ENCODE peak calls at places on chromosomes 6 and 20, in eight cellular contexts. One of them, this sample, is unnamed.

GRCh38 chr20:50670126-50670862 is 21.0 kb downstream of the RIPOR3 start:
- DNase-seq in AG04450: no peak
- DNase-seq in A549: peak; percentile 75
- DNase-seq in progenitor cell of endocrine pancreas: no peak
- DNase-seq in mesothelial cell of epicardium: no peak
- DNase-seq in heart right ventricle: no peak
- DNase-seq in Peyer's patch: no peak
- DNase-seq in cardiac muscle cell: no peak
- DNase-seq in this sample: no peak

GRCh38 chr6:63783096-63783495 is 147.5 kb downstream of the PHF3 start:
- DNase-seq in heart right ventricle: no peak
- DNase-seq in Peyer's patch: no peak
- DNase-seq in AG04450: no peak
- DNase-seq in progenitor cell of endocrine pancreas: no peak
- DNase-seq in cardiac muscle cell: no peak
- DNase-seq in mesothelial cell of epicardium: no peak
- DNase-seq in A549: no peak
- DNase-seq in this sample: no peak

GRCh38 chr6:163415176-163415619 is 680 bp downstream of the QKI start:
- DNase-seq in mesothelial cell of epicardium: peak; percentile 54
- DNase-seq in A549: no peak
- DNase-seq in heart right ventricle: no peak
- DNase-seq in AG04450: no peak
- DNase-seq in progenitor cell of endocrine pancreas: no peak
- DNase-seq in cardiac muscle cell: no peak
- DNase-seq in Peyer's patch: no peak
- DNase-seq in this sample: no peak

GRCh38 chr20:38196592-38196991 is 31.5 kb upstream of the TGM2 start:
- DNase-seq in A549: no peak
- DNase-seq in cardiac muscle cell: no peak
- DNase-seq in heart right ventricle: peak; percentile 65
- DNase-seq in AG04450: no peak
- DNase-seq in mesothelial cell of epicardium: no peak
- DNase-seq in progenitor cell of endocrine pancreas: no peak
- DNase-seq in Peyer's patch: no peak
- DNase-seq in this sample: no peak

GRCh38 chr20:47336013-47336754 is 20.3 kb downstream of the ZMYND8 start:
- DNase-seq in AG04450: no peak
- DNase-seq in mesothelial cell of epicardium: no peak
- DNase-seq in A549: no peak
- DNase-seq in heart right ventricle: peak; percentile 55
- DNase-seq in cardiac muscle cell: no peak
- DNase-seq in Peyer's patch: no peak
- DNase-seq in progenitor cell of endocrine pancreas: no peak
- DNase-seq in this sample: no peak

GRCh38 chr6:34970962-34971361 is 81.9 kb downstream of the ANKS1A start:
- DNase-seq in cardiac muscle cell: no peak
- DNase-seq in AG04450: peak; percentile 68
- DNase-seq in Peyer's patch: no peak
- DNase-seq in mesothelial cell of epicardium: no peak
- DNase-seq in progenitor cell of endocrine pancreas: no peak
- DNase-seq in heart right ventricle: no peak
- DNase-seq in A549: no peak
- DNase-seq in this sample: no peak

GRCh38 chr6:166167258-166167731 is 356 bp downstream of the TBXT start:
- DNase-seq in heart right ventricle: no peak
- DNase-seq in mesothelial cell of epicardium: no peak
- DNase-seq in AG04450: no peak
- DNase-seq in progenitor cell of endocrine pancreas: no peak
- DNase-seq in cardiac muscle cell: no peak
- DNase-seq in Peyer's patch: no peak
- DNase-seq in A549: no peak
- DNase-seq in this sample: no peak

GRCh38 chr6:110408891-110409290 is 6.5 kb downstream of the DDO start:
- DNase-seq in Peyer's patch: no peak
- DNase-seq in mesothelial cell of epicardium: no peak
- DNase-seq in A549: no peak
- DNase-seq in progenitor cell of endocrine pancreas: no peak
- DNase-seq in cardiac muscle cell: no peak
- DNase-seq in heart right ventricle: no peak
- DNase-seq in AG04450: no peak
- DNase-seq in this sample: peak; percentile 76

GRCh38 chr20:25339608-25340007 is 51.0 kb downstream of the ABHD12 start:
- DNase-seq in mesothelial cell of epicardium: no peak
- DNase-seq in Peyer's patch: no peak
- DNase-seq in cardiac muscle cell: no peak
- DNase-seq in AG04450: no peak
- DNase-seq in progenitor cell of endocrine pancreas: no peak
- DNase-seq in heart right ventricle: no peak
- DNase-seq in A549: no peak
- DNase-seq in this sample: no peak

GRCh38 chr20:6178537-6178936 is 55.7 kb upstream of the FERMT1 start:
- DNase-seq in Peyer's patch: no peak
- DNase-seq in mesothelial cell of epicardium: no peak
- DNase-seq in cardiac muscle cell: peak; percentile 67
- DNase-seq in heart right ventricle: peak; percentile 8
- DNase-seq in AG04450: peak; percentile 3
- DNase-seq in A549: no peak
- DNase-seq in progenitor cell of endocrine pancreas: no peak
- DNase-seq in this sample: no peak

GRCh38 chr20:12327205-12327604 is 409.5 kb downstream of the BTBD3 start:
- DNase-seq in progenitor cell of endocrine pancreas: no peak
- DNase-seq in AG04450: no peak
- DNase-seq in cardiac muscle cell: no peak
- DNase-seq in Peyer's patch: no peak
- DNase-seq in mesothelial cell of epicardium: no peak
- DNase-seq in A549: no peak
- DNase-seq in heart right ventricle: no peak
- DNase-seq in this sample: no peak

GRCh38 chr20:63084563-63084927 is 77.8 kb upstream of the BHLHE23 start:
- DNase-seq in progenitor cell of endocrine pancreas: no peak
- DNase-seq in A549: no peak
- DNase-seq in cardiac muscle cell: no peak
- DNase-seq in mesothelial cell of epicardium: no peak
- DNase-seq in heart right ventricle: no peak
- DNase-seq in Peyer's patch: no peak
- DNase-seq in AG04450: no peak
- DNase-seq in this sample: peak; percentile 83

DNA sequence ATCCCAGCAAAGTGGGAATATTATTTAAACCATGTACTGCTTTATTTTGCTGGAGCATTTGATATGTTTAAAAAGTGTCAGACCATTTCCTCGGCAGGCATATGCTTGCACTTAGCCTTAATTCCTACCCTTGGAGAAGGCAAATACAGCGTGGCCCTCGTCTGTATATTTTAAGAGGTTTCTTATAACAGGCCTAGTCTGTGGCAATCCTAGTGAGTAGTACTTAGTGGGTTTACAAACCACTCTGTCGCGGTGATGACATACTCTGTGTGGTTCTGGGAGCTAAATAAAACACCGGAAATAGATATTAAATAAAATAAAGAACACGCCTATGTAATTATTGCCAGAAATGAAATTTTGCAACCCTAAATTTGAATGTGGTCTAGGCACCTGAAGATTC is 95.8 kb downstream of the UST start:
- DNase-seq in Peyer's patch: no peak
- DNase-seq in AG04450: no peak
- DNase-seq in A549: no peak
- DNase-seq in heart right ventricle: no peak
- DNase-seq in progenitor cell of endocrine pancreas: no peak
- DNase-seq in cardiac muscle cell: no peak
- DNase-seq in mesothelial cell of epicardium: no peak
- DNase-seq in this sample: no peak
- TF ChIP-seq CTCF in Peyer's patch: no peak
- TF ChIP-seq CTCF in AG04450: no peak
- TF ChIP-seq CTCF in A549: no peak
- TF ChIP-seq CTCF in heart right ventricle: no peak
- TF ChIP-seq CTCF in progenitor cell of endocrine pancreas: no peak
- TF ChIP-seq CTCF in cardiac muscle cell: no peak
- TF ChIP-seq CTCF in mesothelial cell of epicardium: no peak
- TF ChIP-seq CTCF in this sample: no peak

DNA sequence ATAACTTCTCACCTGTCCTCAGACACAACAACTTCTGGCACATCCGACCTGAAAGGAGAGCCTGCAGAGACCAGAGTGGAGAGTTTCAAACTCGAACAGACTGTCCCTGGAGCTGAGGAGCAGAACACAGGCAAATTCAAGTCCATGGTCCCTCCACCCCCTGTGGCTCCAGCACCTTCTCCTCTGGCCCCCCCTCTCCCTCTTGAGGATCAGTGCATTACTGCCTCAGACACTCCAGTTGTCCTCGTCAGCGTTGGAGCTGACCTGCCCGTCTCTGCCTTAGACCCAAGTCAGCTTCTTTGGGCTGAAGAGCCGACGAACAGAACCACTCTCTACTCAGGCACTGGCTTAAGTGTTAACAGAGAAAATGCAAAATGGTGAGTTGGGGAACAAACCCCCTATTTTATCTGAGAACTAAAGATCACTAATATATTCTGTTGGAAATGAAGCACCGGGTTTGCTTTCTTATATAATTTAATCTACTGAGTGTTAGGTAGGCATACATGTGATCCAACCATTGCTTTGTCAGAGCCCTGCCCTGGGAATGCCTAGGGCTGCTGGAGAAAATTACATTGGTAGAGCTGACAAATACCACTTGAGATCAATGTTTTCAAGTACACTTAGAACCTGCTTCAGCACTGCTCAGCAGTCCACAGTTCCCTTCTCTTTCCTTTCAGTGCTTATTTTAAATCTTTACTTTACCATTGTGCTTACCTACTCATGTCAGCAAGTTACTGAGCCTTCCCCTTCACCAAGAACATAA is 77.5 kb upstream of the LTV1 start:
- DNase-seq in Peyer's patch: no peak
- DNase-seq in progenitor cell of endocrine pancreas: no peak
- DNase-seq in AG04450: no peak
- DNase-seq in mesothelial cell of epicardium: no peak
- DNase-seq in A549: no peak
- DNase-seq in heart right ventricle: no peak
- DNase-seq in cardiac muscle cell: peak; percentile 53
- DNase-seq in this sample: no peak
- TF ChIP-seq CTCF in Peyer's patch: no peak
- TF ChIP-seq CTCF in progenitor cell of endocrine pancreas: no peak
- TF ChIP-seq CTCF in AG04450: no peak
- TF ChIP-seq CTCF in mesothelial cell of epicardium: no peak
- TF ChIP-seq CTCF in A549: no peak
- TF ChIP-seq CTCF in heart right ventricle: no peak
- TF ChIP-seq CTCF in cardiac muscle cell: no peak
- TF ChIP-seq CTCF in this sample: no peak

GRCh38 chr6:17088091-17088611 is 13.7 kb upstream of the STMND1 start:
- DNase-seq in A549: no peak
- DNase-seq in cardiac muscle cell: no peak
- DNase-seq in Peyer's patch: no peak
- DNase-seq in mesothelial cell of epicardium: no peak
- DNase-seq in progenitor cell of endocrine pancreas: no peak
- DNase-seq in AG04450: no peak
- DNase-seq in heart right ventricle: no peak
- DNase-seq in this sample: no peak

GRCh38 chr6:17081860-17082508 is 19.9 kb upstream of the STMND1 start:
- DNase-seq in heart right ventricle: no peak
- DNase-seq in AG04450: no peak
- DNase-seq in cardiac muscle cell: no peak
- DNase-seq in A549: no peak
- DNase-seq in Peyer's patch: no peak
- DNase-seq in progenitor cell of endocrine pancreas: no peak
- DNase-seq in mesothelial cell of epicardium: no peak
- DNase-seq in this sample: no peak

GRCh38 chr6:17083397-17083796 is 18.5 kb upstream of the STMND1 start:
- DNase-seq in AG04450: no peak
- DNase-seq in cardiac muscle cell: no peak
- DNase-seq in progenitor cell of endocrine pancreas: no peak
- DNase-seq in A549: no peak
- DNase-seq in Peyer's patch: no peak
- DNase-seq in mesothelial cell of epicardium: no peak
- DNase-seq in heart right ventricle: no peak
- DNase-seq in this sample: no peak

GRCh38 chr6:17091122-17091521 is 10.7 kb upstream of the STMND1 start:
- DNase-seq in heart right ventricle: no peak
- DNase-seq in Peyer's patch: no peak
- DNase-seq in AG04450: no peak
- DNase-seq in mesothelial cell of epicardium: no peak
- DNase-seq in cardiac muscle cell: no peak
- DNase-seq in A549: no peak
- DNase-seq in progenitor cell of endocrine pancreas: no peak
- DNase-seq in this sample: no peak

DNA sequence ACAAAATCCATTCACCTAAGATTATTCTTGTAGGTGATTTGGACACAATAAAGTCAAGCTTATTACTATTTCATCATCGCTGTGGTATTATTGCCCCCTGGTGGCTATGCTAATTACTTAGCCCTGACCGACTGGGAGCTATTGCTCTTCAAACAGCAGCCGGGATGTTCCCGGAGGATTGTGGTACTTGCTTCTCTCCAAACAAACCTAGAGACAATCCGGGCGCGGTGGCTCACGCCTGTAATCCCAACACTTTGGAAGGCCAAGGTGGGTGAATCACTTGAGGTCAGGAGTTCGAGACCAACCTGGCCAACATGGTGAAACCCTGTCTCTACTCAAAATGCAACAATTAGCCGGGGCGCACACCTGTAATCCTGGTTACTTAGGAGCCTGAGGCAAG is 15.4 kb upstream of the STMND1 start:
- DNase-seq in AG04450: peak; percentile 50
- DNase-seq in A549: peak; percentile 53
- DNase-seq in mesothelial cell of epicardium: peak; percentile 51
- DNase-seq in Peyer's patch: no peak
- DNase-seq in progenitor cell of endocrine pancreas: peak; percentile 21
- DNase-seq in heart right ventricle: peak; percentile 64
- DNase-seq in cardiac muscle cell: peak; percentile 80
- DNase-seq in this sample: no peak
- TF ChIP-seq CTCF in AG04450: peak; percentile 74
- TF ChIP-seq CTCF in A549: peak; percentile 60
- TF ChIP-seq CTCF in mesothelial cell of epicardium: peak; percentile 69
- TF ChIP-seq CTCF in Peyer's patch: peak; percentile 46
- TF ChIP-seq CTCF in progenitor cell of endocrine pancreas: peak; percentile 75
- TF ChIP-seq CTCF in heart right ventricle: peak; percentile 71
- TF ChIP-seq CTCF in cardiac muscle cell: peak; percentile 75
- TF ChIP-seq CTCF in this sample: peak; percentile 79

GRCh38 chr6:142074516-142074915 is 58.2 kb upstream of the GJE1 start:
- DNase-seq in A549: no peak
- DNase-seq in AG04450: no peak
- DNase-seq in Peyer's patch: no peak
- DNase-seq in progenitor cell of endocrine pancreas: no peak
- DNase-seq in cardiac muscle cell: no peak
- DNase-seq in mesothelial cell of epicardium: no peak
- DNase-seq in heart right ventricle: no peak
- DNase-seq in this sample: no peak

GRCh38 chr6:142075516-142076101 is 57.1 kb upstream of the GJE1 start:
- DNase-seq in AG04450: no peak
- DNase-seq in Peyer's patch: no peak
- DNase-seq in A549: no peak
- DNase-seq in heart right ventricle: no peak
- DNase-seq in cardiac muscle cell: no peak
- DNase-seq in progenitor cell of endocrine pancreas: no peak
- DNase-seq in mesothelial cell of epicardium: no peak
- DNase-seq in this sample: no peak

GRCh38 chr6:142071981-142072380 is 60.7 kb upstream of the GJE1 start:
- DNase-seq in heart right ventricle: no peak
- DNase-seq in cardiac muscle cell: no peak
- DNase-seq in Peyer's patch: no peak
- DNase-seq in AG04450: no peak
- DNase-seq in mesothelial cell of epicardium: no peak
- DNase-seq in A549: no peak
- DNase-seq in progenitor cell of endocrine pancreas: no peak
- DNase-seq in this sample: no peak
- TF ChIP-seq CTCF in heart right ventricle: no peak
- TF ChIP-seq CTCF in cardiac muscle cell: peak; percentile 15
- TF ChIP-seq CTCF in Peyer's patch: no peak
- TF ChIP-seq CTCF in AG04450: peak; percentile 17
- TF ChIP-seq CTCF in mesothelial cell of epicardium: no peak
- TF ChIP-seq CTCF in A549: no peak
- TF ChIP-seq CTCF in progenitor cell of endocrine pancreas: no peak
- TF ChIP-seq CTCF in this sample: no peak

GRCh38 chr20:9617940-9618339 is 103.5 kb downstream of the LAMP5 start:
- DNase-seq in AG04450: no peak
- DNase-seq in mesothelial cell of epicardium: no peak
- DNase-seq in heart right ventricle: no peak
- DNase-seq in Peyer's patch: no peak
- DNase-seq in cardiac muscle cell: peak; percentile 67
- DNase-seq in progenitor cell of endocrine pancreas: no peak
- DNase-seq in A549: peak; percentile 69
- DNase-seq in this sample: no peak
- TF ChIP-seq CTCF in AG04450: peak; percentile 7
- TF ChIP-seq CTCF in mesothelial cell of epicardium: no peak
- TF ChIP-seq CTCF in heart right ventricle: peak; percentile 31
- TF ChIP-seq CTCF in Peyer's patch: peak; percentile 25
- TF ChIP-seq CTCF in cardiac muscle cell: peak; percentile 8
- TF ChIP-seq CTCF in progenitor cell of endocrine pancreas: peak; percentile 75
- TF ChIP-seq CTCF in A549: peak; percentile 98
- TF ChIP-seq CTCF in this sample: peak; percentile 42

This sample was measured in osteocyte.